ENCODE peak calls at places on chromosome 9, in nine cellular contexts. S is A673, D is right cardiac atrium, A is tibial artery, F is HCT116, W is esophagus squamous epithelium, V is transverse colon, U is IMR-90, K is spleen. I is an unnamed sample.

GRCh38 chr9:123544007-123544827 is 188.2 kb downstream of the CRB2 start:
- DNase-seq in S (peak; percentile 53), D (no peak), A (no peak), F (peak; percentile 12), W (no peak), V (peak; percentile 31), U (peak; percentile 54), K (no peak), I (no peak)

GRCh38 chr9:20319641-20320337 is 302.5 kb downstream of the MLLT3 start:
- DNase-seq in S (no peak), D (no peak), A (no peak), F (peak; percentile 8), W (no peak), V (no peak), U (peak; percentile 88), K (no peak), I (peak; percentile 75)

GRCh38 chr9:128034821-128035764 is 32.0 kb downstream of the NAIF1 start:
- DNase-seq in S (peak; percentile 82), D (peak; percentile 73), A (peak; percentile 45), F (peak; percentile 85), W (no peak), V (peak; percentile 75), U (peak; percentile 71), K (peak; percentile 88), I (peak; percentile 47)

GRCh38 chr9:104740596-104740995 is 6.9 kb upstream of the NIPSNAP3A start:
- DNase-seq in S (no peak), D (no peak), A (no peak), F (no peak), W (no peak), V (no peak), U (peak; percentile 64), K (no peak), I (no peak)

GRCh38 chr9:125142560-125143376 is 560 bp downstream of the SCAI start:
- DNase-seq in S (peak; percentile 18), D (no peak), A (no peak), F (no peak), W (no peak), V (peak; percentile 11), U (no peak), K (peak; percentile 85), I (no peak)

GRCh38 chr9:107751522-107752235 is 262.1 kb upstream of the KLF4 start:
- DNase-seq in S (no peak), D (no peak), A (peak; percentile 38), F (peak; percentile 66), W (no peak), V (peak; percentile 74), U (peak; percentile 83), K (no peak), I (peak; percentile 62)

GRCh38 chr9:91930475-91930874 is 19.6 kb downstream of the ROR2 start:
- DNase-seq in S (no peak), D (no peak), A (no peak), F (no peak), W (no peak), V (no peak), U (peak; percentile 30), K (no peak), I (no peak)

GRCh38 chr9:108854094-108854493 is 1.7 kb downstream of the ACTL7B start:
- DNase-seq in S (no peak), D (no peak), A (no peak), F (no peak), W (no peak), V (no peak), U (no peak), K (no peak), I (no peak)

DNA sequence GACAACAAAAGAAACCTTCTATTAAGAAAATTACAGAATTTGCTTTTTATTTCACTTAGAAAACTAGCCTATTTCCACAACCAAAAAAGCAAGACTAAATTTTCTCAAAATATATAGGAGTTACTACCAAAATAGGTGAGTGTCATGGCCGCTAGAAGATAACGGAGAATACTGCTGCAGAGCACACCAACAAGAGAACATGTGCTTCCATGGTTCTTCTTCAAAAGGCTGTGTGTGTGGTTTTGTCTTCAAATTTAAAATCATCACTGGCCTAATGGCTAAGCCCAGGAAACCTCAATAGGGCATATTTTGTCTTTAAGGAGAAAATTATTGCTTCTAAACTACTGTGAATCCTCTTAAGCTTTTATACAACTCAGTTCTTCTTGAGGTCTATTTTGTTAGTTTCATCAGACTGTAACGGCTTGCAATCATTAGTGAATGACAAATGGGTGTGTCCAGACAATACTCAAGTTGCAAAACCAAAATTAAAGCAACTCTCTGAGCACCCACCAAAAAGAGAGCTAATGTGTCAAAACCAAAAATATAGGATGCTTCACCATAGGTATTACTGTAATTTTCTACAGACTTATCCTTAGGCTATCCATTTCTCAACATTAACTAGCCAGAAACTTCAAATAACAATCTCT is 3.3 kb downstream of the SETX start:
- DNase-seq in S (no peak), D (no peak), A (no peak), F (no peak), W (no peak), V (no peak), U (no peak), K (no peak), I (no peak)
- H3K4me3 ChIP-seq in S (peak overlapping the region; percentile 11), D (no peak overlapping the region), A (no peak overlapping the region), F (no peak overlapping the region), W (peak overlapping the region; percentile 18), V (no peak overlapping the region), U (no peak overlapping the region), K (peak overlapping the region; percentile 35), I (no peak overlapping the region)

GRCh38 chr9:40913928-40914673 is 214.4 kb downstream of the FOXD4L6 start:
- DNase-seq in S (no peak), D (no peak), A (no peak), F (no peak), W (no peak), V (no peak), U (no peak), K (no peak), I (no peak)

GRCh38 chr9:40914772-40915659 is 213.5 kb downstream of the FOXD4L6 start:
- DNase-seq in S (no peak), D (no peak), A (no peak), F (no peak), W (no peak), V (no peak), U (no peak), K (no peak), I (no peak)

GRCh38 chr9:40909821-40910220 is 218.7 kb downstream of the FOXD4L6 start:
- DNase-seq in S (no peak), D (no peak), A (no peak), F (no peak), W (no peak), V (no peak), U (no peak), K (no peak), I (no peak)

GRCh38 chr9:40913096-40913719 is 215.3 kb downstream of the FOXD4L6 start:
- DNase-seq in S (no peak), D (no peak), A (no peak), F (no peak), W (no peak), V (no peak), U (no peak), K (no peak), I (no peak)

DNA sequence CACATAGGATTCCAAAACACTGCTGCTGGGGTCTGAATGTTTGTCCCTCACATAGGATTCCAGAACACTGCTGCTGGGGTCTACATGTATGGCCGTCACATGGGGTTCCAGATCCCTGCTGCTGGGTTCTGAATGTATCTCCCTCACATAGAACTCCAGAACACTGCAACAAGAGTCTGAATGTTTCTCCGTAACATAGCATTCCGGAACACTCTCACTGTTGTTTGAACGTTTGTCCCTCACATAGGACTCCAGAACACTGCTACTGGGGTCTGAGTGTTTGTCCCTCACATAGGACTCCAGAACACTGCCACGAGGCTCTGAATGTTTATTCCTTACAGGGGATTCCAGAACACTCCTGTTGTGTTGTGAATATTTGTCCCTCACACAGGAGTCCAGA is 216.8 kb downstream of the FOXD4L6 start:
- DNase-seq in S (no peak), D (no peak), A (no peak), F (no peak), W (no peak), V (no peak), U (no peak), K (no peak), I (no peak)
- H3K9me3 ChIP-seq in S (peaks cover 37% of the 10 kb centered on the region), D (peaks cover 19% of the 10 kb centered on the region), A (peaks cover 100% of the 10 kb centered on the region), F (peaks cover 7% of the 10 kb centered on the region), W (peaks cover 96% of the 10 kb centered on the region), V (peaks cover 83% of the 10 kb centered on the region), U (peaks cover 81% of the 10 kb centered on the region), K (peaks cover 100% of the 10 kb centered on the region), I (peaks cover 20% of the 10 kb centered on the region)

GRCh38 chr9:129415954-129416651 is 204.8 kb downstream of the C9orf50 start:
- DNase-seq in S (no peak), D (peak; percentile 46), A (no peak), F (no peak), W (no peak), V (no peak), U (no peak), K (no peak), I (no peak)

GRCh38 chr9:129418451-129418850 is 202.4 kb downstream of the C9orf50 start:
- DNase-seq in S (no peak), D (peak; percentile 60), A (no peak), F (no peak), W (no peak), V (no peak), U (no peak), K (no peak), I (no peak)

GRCh38 chr9:129419382-129419899 is 201.5 kb downstream of the C9orf50 start:
- DNase-seq in S (no peak), D (peak; percentile 12), A (no peak), F (no peak), W (no peak), V (no peak), U (no peak), K (no peak), I (no peak)

GRCh38 chr9:129415031-129415953 is 205.6 kb downstream of the C9orf50 start:
- DNase-seq in S (no peak), D (peak; percentile 59), A (no peak), F (no peak), W (no peak), V (no peak), U (no peak), K (no peak), I (no peak)

DNA sequence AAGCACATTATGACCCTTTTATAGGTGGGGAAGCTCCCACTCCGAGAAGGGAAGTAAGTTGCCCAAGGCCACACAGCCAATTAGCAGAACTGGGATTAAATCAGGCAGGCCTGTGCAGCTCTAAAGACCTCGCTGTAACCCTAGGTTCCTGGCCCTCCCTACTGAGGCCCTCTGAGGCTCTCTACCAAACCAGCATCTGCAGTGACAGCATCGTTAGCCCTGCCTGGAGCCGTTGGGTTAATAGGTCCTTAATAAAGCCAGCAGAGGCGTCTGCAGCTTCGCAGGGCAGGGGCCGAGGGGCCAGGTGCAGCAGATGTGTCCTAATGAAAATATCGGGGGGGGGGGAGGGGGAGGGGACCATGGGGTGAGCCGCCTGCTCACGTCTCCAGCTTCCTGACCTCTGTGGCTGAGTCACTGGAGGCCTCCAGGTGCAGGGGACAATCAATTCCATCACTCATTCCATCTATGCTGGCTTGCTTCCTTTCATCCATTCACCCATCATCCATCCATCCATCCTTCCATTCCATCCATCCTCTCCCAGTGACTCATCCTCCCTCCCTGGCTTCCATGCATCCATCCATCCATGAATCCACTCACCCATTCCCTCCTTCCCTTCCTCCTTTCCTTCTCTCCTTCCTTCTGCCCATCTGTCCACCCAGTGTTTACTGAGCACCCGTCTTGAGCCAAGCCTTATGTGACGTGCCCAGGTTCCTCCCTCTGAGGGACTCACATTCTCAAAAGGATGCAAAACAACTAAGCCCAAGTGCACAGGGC is 203.9 kb downstream of the C9orf50 start:
- DNase-seq in S (no peak), D (peak; percentile 16), A (no peak), F (no peak), W (no peak), V (no peak), U (no peak), K (no peak), I (no peak)
- H3K4me1 ChIP-seq in S (peaks cover 16% of the 10 kb centered on the region), D (peaks cover 4% of the 10 kb centered on the region), A (no peaks in the 10 kb centered on the region), F (peaks cover 68% of the 10 kb centered on the region), W (peaks cover 50% of the 10 kb centered on the region), V (peaks cover 22% of the 10 kb centered on the region), U (peaks cover 21% of the 10 kb centered on the region), K (peaks cover 30% of the 10 kb centered on the region), I (peaks cover 21% of the 10 kb centered on the region)

GRCh38 chr9:130890869-130891698 is 5.5 kb downstream of the QRFP start:
- DNase-seq in S (no peak), D (peak; percentile 34), A (no peak), F (no peak), W (no peak), V (no peak), U (no peak), K (peak; percentile 63), I (no peak)

GRCh38 chr9:130892503-130893249 is 3.9 kb downstream of the QRFP start:
- DNase-seq in S (no peak), D (peak; percentile 60), A (no peak), F (no peak), W (no peak), V (no peak), U (no peak), K (peak; percentile 49), I (no peak)

GRCh38 chr9:130890124-130890523 is 6.5 kb downstream of the QRFP start:
- DNase-seq in S (no peak), D (peak; percentile 16), A (no peak), F (no peak), W (no peak), V (no peak), U (no peak), K (no peak), I (no peak)

GRCh38 chr9:130893250-130894101 is 3.1 kb downstream of the QRFP start:
- DNase-seq in S (no peak), D (peak; percentile 80), A (peak; percentile 67), F (no peak), W (no peak), V (peak; percentile 48), U (no peak), K (peak; percentile 87), I (no peak)

DNA sequence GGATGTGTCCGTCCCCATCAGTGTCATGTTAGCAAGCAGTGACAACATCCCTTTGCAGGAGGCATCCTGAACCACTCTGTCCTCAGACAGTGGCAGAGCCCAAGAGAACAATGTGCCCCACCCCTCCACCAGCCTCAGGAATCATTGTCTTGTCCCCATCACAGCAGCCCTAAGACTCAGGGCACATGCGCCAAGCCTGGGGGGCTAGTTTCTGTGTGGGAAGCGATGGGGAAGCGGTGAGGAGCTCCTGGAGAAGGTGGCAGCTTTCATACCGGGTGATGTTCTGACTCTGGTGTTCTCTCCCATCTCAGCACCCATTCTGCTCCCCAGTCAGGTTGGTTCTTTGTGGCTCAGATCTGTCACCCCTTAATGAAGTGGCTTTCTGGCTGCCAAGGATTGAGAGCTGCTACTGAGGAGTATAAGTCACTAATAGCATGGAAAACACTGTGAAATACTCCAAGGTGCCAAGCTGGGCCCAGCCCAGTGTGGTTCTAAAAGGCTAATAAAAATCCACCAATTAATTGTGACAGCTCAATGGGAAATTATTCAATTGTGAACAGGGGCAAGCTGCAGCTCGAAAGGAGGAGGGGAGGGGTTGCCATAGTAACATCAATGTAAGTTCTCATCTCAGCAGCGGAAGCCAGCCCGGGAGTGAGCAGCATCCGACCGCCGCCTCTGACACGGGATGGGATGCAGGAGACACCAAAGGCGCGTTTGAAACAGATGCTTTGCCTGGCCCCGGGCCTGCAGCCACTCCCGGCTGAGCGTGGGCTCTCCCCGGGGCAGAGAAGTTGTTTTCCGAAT is 4.7 kb downstream of the QRFP start:
- DNase-seq in S (no peak), D (peak; percentile 48), A (no peak), F (no peak), W (no peak), V (no peak), U (no peak), K (peak; percentile 49), I (no peak)
- H3K4me3 ChIP-seq in S (no peak overlapping the region), D (no peak overlapping the region), A (no peak overlapping the region), F (no peak overlapping the region), W (no peak overlapping the region), V (no peak overlapping the region), U (no peak overlapping the region), K (no peak overlapping the region), I (no peak overlapping the region)

I was measured in SJSA1.